ENCODE peak calls at places on chromosomes 4 and X, in five cellular contexts. One of them, this sample, is unnamed.
A peak's percentile ranks its signal among the peaks of the same experiment; 100 is the strongest.

GRCh38 chr4:153781717-153782416 is 7.0 kb downstream of the SFRP2 start:
- DNase-seq in CD4-positive, CD25-positive, alpha-beta regulatory T cell: no peak
- DNase-seq in right cardiac atrium: no peak
- DNase-seq in Ammon's horn: no peak
- DNase-seq in GM23338: peak; percentile 55
- DNase-seq in this sample: no peak

GRCh38 chrX:13756381-13756780 is 21.8 kb downstream of the OFD1 start:
- DNase-seq in Ammon's horn: no peak
- DNase-seq in right cardiac atrium: no peak
- DNase-seq in CD4-positive, CD25-positive, alpha-beta regulatory T cell: no peak
- DNase-seq in GM23338: no peak
- DNase-seq in this sample: no peak

GRCh38 chr4:86359944-86360478 is at the start of gene MAPK10:
- DNase-seq in right cardiac atrium: peak; percentile 68
- DNase-seq in GM23338: peak; percentile 95
- DNase-seq in CD4-positive, CD25-positive, alpha-beta regulatory T cell: peak; percentile 46
- DNase-seq in Ammon's horn: peak; percentile 99
- DNase-seq in this sample: peak; percentile 93

GRCh38 chr4:38365748-38366310 is 298.2 kb upstream of the KLF3 start:
- DNase-seq in CD4-positive, CD25-positive, alpha-beta regulatory T cell: no peak
- DNase-seq in GM23338: no peak
- DNase-seq in right cardiac atrium: no peak
- DNase-seq in Ammon's horn: no peak
- DNase-seq in this sample: no peak

GRCh38 chr4:147786031-147786430 is 54.1 kb downstream of the ARHGAP10 start:
- DNase-seq in CD4-positive, CD25-positive, alpha-beta regulatory T cell: no peak
- DNase-seq in GM23338: no peak
- DNase-seq in Ammon's horn: no peak
- DNase-seq in right cardiac atrium: no peak
- DNase-seq in this sample: no peak

GRCh38 chr4:27861381-27861787 is 1000.7 kb downstream of the STIM2 start:
- DNase-seq in GM23338: peak; percentile 89
- DNase-seq in right cardiac atrium: no peak
- DNase-seq in CD4-positive, CD25-positive, alpha-beta regulatory T cell: no peak
- DNase-seq in Ammon's horn: peak; percentile 40
- DNase-seq in this sample: no peak

GRCh38 chr4:151485541-151486131 is 76.7 kb downstream of the FHIP1A start:
- DNase-seq in CD4-positive, CD25-positive, alpha-beta regulatory T cell: no peak
- DNase-seq in GM23338: peak; percentile 32
- DNase-seq in right cardiac atrium: no peak
- DNase-seq in Ammon's horn: no peak
- DNase-seq in this sample: no peak

GRCh38 chrX:150690126-150690525 is 3.1 kb upstream of the MTMR1 start:
- DNase-seq in right cardiac atrium: no peak
- DNase-seq in GM23338: no peak
- DNase-seq in Ammon's horn: no peak
- DNase-seq in CD4-positive, CD25-positive, alpha-beta regulatory T cell: no peak
- DNase-seq in this sample: no peak

GRCh38 chr4:96776922-96777510 is 937.1 kb downstream of the PDHA2 start:
- DNase-seq in CD4-positive, CD25-positive, alpha-beta regulatory T cell: no peak
- DNase-seq in right cardiac atrium: no peak
- DNase-seq in GM23338: no peak
- DNase-seq in Ammon's horn: no peak
- DNase-seq in this sample: no peak

GRCh38 chr4:100782356-100782755 is 264.5 kb upstream of the EMCN start:
- DNase-seq in GM23338: no peak
- DNase-seq in Ammon's horn: no peak
- DNase-seq in CD4-positive, CD25-positive, alpha-beta regulatory T cell: no peak
- DNase-seq in right cardiac atrium: no peak
- DNase-seq in this sample: no peak

GRCh38 chr4:41222259-41222658 is 7.9 kb upstream of the APBB2 start:
- DNase-seq in GM23338: no peak
- DNase-seq in Ammon's horn: no peak
- DNase-seq in CD4-positive, CD25-positive, alpha-beta regulatory T cell: no peak
- DNase-seq in right cardiac atrium: no peak
- DNase-seq in this sample: no peak

GRCh38 chr4:73631565-73632226 is 11.5 kb upstream of the RASSF6 start:
- DNase-seq in CD4-positive, CD25-positive, alpha-beta regulatory T cell: no peak
- DNase-seq in right cardiac atrium: no peak
- DNase-seq in Ammon's horn: no peak
- DNase-seq in GM23338: no peak
- DNase-seq in this sample: no peak

GRCh38 chr4:118351851-118352827 is 664 bp downstream of the PRSS12 start:
- DNase-seq in right cardiac atrium: peak; percentile 57
- DNase-seq in GM23338: peak; percentile 65
- DNase-seq in CD4-positive, CD25-positive, alpha-beta regulatory T cell: no peak
- DNase-seq in Ammon's horn: no peak
- DNase-seq in this sample: no peak

GRCh38 chr4:120156115-120156718 is 89.6 kb upstream of the MAD2L1 start:
- DNase-seq in CD4-positive, CD25-positive, alpha-beta regulatory T cell: peak; percentile 47
- DNase-seq in right cardiac atrium: no peak
- DNase-seq in GM23338: peak; percentile 83
- DNase-seq in Ammon's horn: peak; percentile 85
- DNase-seq in this sample: peak; percentile 7

GRCh38 chr4:121200795-121201472 is 36.8 kb upstream of the TNIP3 start:
- DNase-seq in right cardiac atrium: no peak
- DNase-seq in CD4-positive, CD25-positive, alpha-beta regulatory T cell: no peak
- DNase-seq in GM23338: no peak
- DNase-seq in Ammon's horn: no peak
- DNase-seq in this sample: no peak

GRCh38 chr4:1658146-1658545 is 26.0 kb downstream of the FAM53A start:
- DNase-seq in Ammon's horn: no peak
- DNase-seq in GM23338: no peak
- DNase-seq in CD4-positive, CD25-positive, alpha-beta regulatory T cell: no peak
- DNase-seq in right cardiac atrium: peak; percentile 16
- DNase-seq in this sample: no peak

GRCh38 chr4:186144180-186144579 is 39.7 kb downstream of the FAM149A start:
- DNase-seq in Ammon's horn: peak; percentile 52
- DNase-seq in right cardiac atrium: peak; percentile 65
- DNase-seq in CD4-positive, CD25-positive, alpha-beta regulatory T cell: no peak
- DNase-seq in GM23338: peak; percentile 53
- DNase-seq in this sample: peak; percentile 55

GRCh38 chr4:101697266-101697665 is 93.3 kb upstream of the BANK1 start:
- DNase-seq in right cardiac atrium: no peak
- DNase-seq in Ammon's horn: no peak
- DNase-seq in GM23338: no peak
- DNase-seq in CD4-positive, CD25-positive, alpha-beta regulatory T cell: no peak
- DNase-seq in this sample: no peak

GRCh38 chrX:30592846-30593245 is 15.3 kb upstream of the TASL start:
- DNase-seq in right cardiac atrium: no peak
- DNase-seq in GM23338: no peak
- DNase-seq in Ammon's horn: no peak
- DNase-seq in CD4-positive, CD25-positive, alpha-beta regulatory T cell: no peak
- DNase-seq in this sample: no peak

GRCh38 chr4:142373610-142374009 is 472.5 kb downstream of the INPP4B start:
- DNase-seq in GM23338: no peak
- DNase-seq in CD4-positive, CD25-positive, alpha-beta regulatory T cell: no peak
- DNase-seq in Ammon's horn: no peak
- DNase-seq in right cardiac atrium: no peak
- DNase-seq in this sample: no peak

GRCh38 chr4:86358176-86358701 is 1.6 kb downstream of the MAPK10 start:
- DNase-seq in right cardiac atrium: no peak
- DNase-seq in GM23338: no peak
- DNase-seq in Ammon's horn: peak; percentile 77
- DNase-seq in CD4-positive, CD25-positive, alpha-beta regulatory T cell: no peak
- DNase-seq in this sample: peak; percentile 5

GRCh38 chr4:38088321-38088720 is 128.1 kb downstream of the PTTG2 start:
- DNase-seq in right cardiac atrium: no peak
- DNase-seq in Ammon's horn: no peak
- DNase-seq in CD4-positive, CD25-positive, alpha-beta regulatory T cell: no peak
- DNase-seq in GM23338: no peak
- DNase-seq in this sample: no peak

GRCh38 chr4:169070895-169071218 is 60.8 kb upstream of the CBR4 start:
- DNase-seq in Ammon's horn: no peak
- DNase-seq in right cardiac atrium: no peak
- DNase-seq in GM23338: no peak
- DNase-seq in CD4-positive, CD25-positive, alpha-beta regulatory T cell: no peak
- DNase-seq in this sample: no peak

GRCh38 chr4:48858130-48858529 is 27.2 kb downstream of the OCIAD1 start:
- DNase-seq in GM23338: peak; percentile 22
- DNase-seq in right cardiac atrium: no peak
- DNase-seq in CD4-positive, CD25-positive, alpha-beta regulatory T cell: no peak
- DNase-seq in Ammon's horn: no peak
- DNase-seq in this sample: no peak

GRCh38 chrX:154459843-154460242 is 1.8 kb downstream of the PLXNA3 start:
- DNase-seq in GM23338: no peak
- DNase-seq in CD4-positive, CD25-positive, alpha-beta regulatory T cell: no peak
- DNase-seq in Ammon's horn: no peak
- DNase-seq in right cardiac atrium: peak; percentile 70
- DNase-seq in this sample: no peak

GRCh38 chr4:8101213-8101781 is 57.3 kb downstream of the ABLIM2 start:
- DNase-seq in right cardiac atrium: peak; percentile 35
- DNase-seq in GM23338: no peak
- DNase-seq in Ammon's horn: no peak
- DNase-seq in CD4-positive, CD25-positive, alpha-beta regulatory T cell: no peak
- DNase-seq in this sample: peak; percentile 36

GRCh38 chrX:31445542-31445941 is 373.7 kb upstream of the FTHL17 start:
- DNase-seq in Ammon's horn: no peak
- DNase-seq in GM23338: no peak
- DNase-seq in CD4-positive, CD25-positive, alpha-beta regulatory T cell: no peak
- DNase-seq in right cardiac atrium: no peak
- DNase-seq in this sample: no peak

GRCh38 chr4:134200811-134201215 is 776 bp downstream of the PABPC4L start:
- DNase-seq in GM23338: no peak
- DNase-seq in right cardiac atrium: peak; percentile 43
- DNase-seq in Ammon's horn: peak; percentile 3
- DNase-seq in CD4-positive, CD25-positive, alpha-beta regulatory T cell: no peak
- DNase-seq in this sample: no peak

GRCh38 chr4:185307136-185307950 is 88.4 kb downstream of the LRP2BP start:
- DNase-seq in Ammon's horn: no peak
- DNase-seq in GM23338: peak; percentile 51
- DNase-seq in CD4-positive, CD25-positive, alpha-beta regulatory T cell: no peak
- DNase-seq in right cardiac atrium: no peak
- DNase-seq in this sample: no peak

GRCh38 chrX:37684426-37684825 is 1.2 kb upstream of the XK start:
- DNase-seq in Ammon's horn: no peak
- DNase-seq in CD4-positive, CD25-positive, alpha-beta regulatory T cell: no peak
- DNase-seq in right cardiac atrium: no peak
- DNase-seq in GM23338: no peak
- DNase-seq in this sample: peak; percentile 47

GRCh38 chrX:123648028-123648810 is 84.6 kb downstream of the THOC2 start:
- DNase-seq in right cardiac atrium: no peak
- DNase-seq in Ammon's horn: peak; percentile 11
- DNase-seq in CD4-positive, CD25-positive, alpha-beta regulatory T cell: peak; percentile 1
- DNase-seq in GM23338: peak; percentile 86
- DNase-seq in this sample: no peak

GRCh38 chrX:22300130-22300529 is 27.4 kb downstream of the CBLL2 start:
- DNase-seq in GM23338: no peak
- DNase-seq in CD4-positive, CD25-positive, alpha-beta regulatory T cell: no peak
- DNase-seq in right cardiac atrium: no peak
- DNase-seq in Ammon's horn: peak; percentile 7
- DNase-seq in this sample: peak; percentile 74

GRCh38 chrX:20968996-20969395 is 405.2 kb upstream of the CNKSR2 start:
- DNase-seq in CD4-positive, CD25-positive, alpha-beta regulatory T cell: no peak
- DNase-seq in right cardiac atrium: no peak
- DNase-seq in GM23338: no peak
- DNase-seq in Ammon's horn: no peak
- DNase-seq in this sample: no peak

GRCh38 chrX:39862958-39863357 is 234.8 kb downstream of the BCOR start:
- DNase-seq in CD4-positive, CD25-positive, alpha-beta regulatory T cell: no peak
- DNase-seq in right cardiac atrium: no peak
- DNase-seq in GM23338: no peak
- DNase-seq in Ammon's horn: no peak
- DNase-seq in this sample: no peak

GRCh38 chr4:1204286-1204827 is 32.0 kb upstream of the SPON2 start:
- DNase-seq in CD4-positive, CD25-positive, alpha-beta regulatory T cell: no peak
- DNase-seq in GM23338: no peak
- DNase-seq in right cardiac atrium: peak; percentile 31
- DNase-seq in Ammon's horn: no peak
- DNase-seq in this sample: no peak

GRCh38 chr4:16090306-16090705 is 6.5 kb upstream of the PROM1 start:
- DNase-seq in right cardiac atrium: no peak
- DNase-seq in GM23338: no peak
- DNase-seq in CD4-positive, CD25-positive, alpha-beta regulatory T cell: no peak
- DNase-seq in Ammon's horn: no peak
- DNase-seq in this sample: no peak

GRCh38 chrX:5113128-5113527 is 1115.5 kb downstream of the NLGN4X start:
- DNase-seq in GM23338: peak; percentile 31
- DNase-seq in right cardiac atrium: no peak
- DNase-seq in CD4-positive, CD25-positive, alpha-beta regulatory T cell: no peak
- DNase-seq in Ammon's horn: peak; percentile 13
- DNase-seq in this sample: no peak

GRCh38 chr4:145183023-145183422 is 2.6 kb upstream of the OTUD4 start:
- DNase-seq in Ammon's horn: no peak
- DNase-seq in right cardiac atrium: no peak
- DNase-seq in GM23338: no peak
- DNase-seq in CD4-positive, CD25-positive, alpha-beta regulatory T cell: no peak
- DNase-seq in this sample: no peak

GRCh38 chr4:6415306-6415705 is 57.1 kb downstream of the PPP2R2C start:
- DNase-seq in CD4-positive, CD25-positive, alpha-beta regulatory T cell: no peak
- DNase-seq in Ammon's horn: no peak
- DNase-seq in GM23338: no peak
- DNase-seq in right cardiac atrium: no peak
- DNase-seq in this sample: no peak

GRCh38 chrX:4978613-4979012 is 1250.1 kb downstream of the NLGN4X start:
- DNase-seq in GM23338: no peak
- DNase-seq in Ammon's horn: no peak
- DNase-seq in CD4-positive, CD25-positive, alpha-beta regulatory T cell: no peak
- DNase-seq in right cardiac atrium: no peak
- DNase-seq in this sample: no peak

This sample was measured in cerebellum.